ENCODE peak calls at places on chromosomes 5 and 9, in four cellular contexts. F is choroid plexus epithelial cell, O is iPS DF 6.9, D is HEK293T. P is an unnamed sample.

GRCh38 chr5:74394543-74394923 is 246.0 kb downstream of the ENC1 start:
- DNase-seq in F (no peak), O (no peak), D (no peak), P (peak)

GRCh38 chr5:56717253-56717987 is 97.9 kb upstream of the MAP3K1 start:
- DNase-seq in F (no peak), O (no peak), D (no peak), P (no peak)

GRCh38 chr5:55994502-55994997 is at the start of gene IL6ST:
- DNase-seq in F (peak), O (no peak), D (peak), P (no peak)

GRCh38 chr5:39648539-39649200 is 223.9 kb upstream of the DAB2 start:
- DNase-seq in F (peak), O (no peak), D (no peak), P (no peak)

GRCh38 chr5:91072891-91073290 is 310.2 kb downstream of the ARRDC3 start:
- DNase-seq in F (peak), O (no peak), D (no peak), P (no peak)

GRCh38 chr5:98099448-98100105 is 673.9 kb upstream of the RGMB start:
- DNase-seq in F (peak), O (no peak), D (no peak), P (no peak)

GRCh38 chr5:17105744-17106450 is 111.5 kb upstream of the BASP1 start:
- DNase-seq in F (peak), O (no peak), D (no peak), P (no peak)

GRCh38 chr9:124377985-124378384 is 37.3 kb downstream of the PSMB7 start:
- DNase-seq in F (no peak), O (no peak), D (no peak), P (no peak)

GRCh38 chr9:78973906-78974305 is 597.9 kb upstream of the TLE4 start:
- DNase-seq in F (peak), O (no peak), D (no peak), P (no peak)

GRCh38 chr9:98881836-98882568 is 61.7 kb upstream of the COL15A1 start:
- DNase-seq in F (no peak), O (no peak), D (no peak), P (no peak)

GRCh38 chr9:96649620-96650323 is 5.3 kb downstream of the PRXL2C start:
- DNase-seq in F (no peak), O (no peak), D (no peak), P (no peak)

GRCh38 chr9:16121168-16121567 is 568.3 kb downstream of the CCDC171 start:
- DNase-seq in F (no peak), O (no peak), D (no peak), P (no peak)

GRCh38 chr5:150409638-150410523 is 2.8 kb downstream of the CD74 start:
- DNase-seq in F (peak), O (peak), D (peak), P (peak)

GRCh38 chr5:10789726-10790125 is 28.7 kb upstream of the DAP start:
- DNase-seq in F (no peak), O (no peak), D (no peak), P (no peak)

GRCh38 chr5:179870403-179870903 is 11.8 kb upstream of the MRNIP start:
- DNase-seq in F (peak), O (peak), D (peak), P (peak)

GRCh38 chr9:134623408-134624066 is 18.1 kb upstream of the COL5A1 start:
- DNase-seq in F (no peak), O (no peak), D (no peak), P (no peak)

GRCh38 chr5:68630354-68630753 is 414.8 kb downstream of the PIK3R1 start:
- DNase-seq in F (no peak), O (no peak), D (no peak), P (no peak)

GRCh38 chr5:64213568-64213967 is 47.9 kb downstream of the RNF180 start:
- DNase-seq in F (no peak), O (no peak), D (no peak), P (no peak)

GRCh38 chr9:98038958-98039357 is 17.6 kb upstream of the NANS start:
- DNase-seq in F (no peak), O (no peak), D (no peak), P (no peak)

GRCh38 chr9:93674580-93675335 is 98.4 kb downstream of the PHF2 start:
- DNase-seq in F (no peak), O (no peak), D (no peak), P (no peak)

GRCh38 chr5:155700333-155700732 is 626.6 kb upstream of the SGCD start:
- DNase-seq in F (no peak), O (peak), D (no peak), P (no peak)

GRCh38 chr5:151742870-151743294 is 15.5 kb downstream of the ATOX1 start:
- DNase-seq in F (peak), O (no peak), D (peak), P (peak)

GRCh38 chr5:137114529-137114928 is 384.6 kb downstream of the SPOCK1 start:
- DNase-seq in F (peak), O (no peak), D (no peak), P (no peak)

GRCh38 chr9:117258201-117258866 is 156.5 kb downstream of the ASTN2 start:
- DNase-seq in F (no peak), O (no peak), D (no peak), P (no peak)

GRCh38 chr5:132263548-132264261 is 6.2 kb downstream of the PDLIM4 start:
- DNase-seq in F (peak), O (no peak), D (no peak), P (no peak)

GRCh38 chr5:159132429-159133040 is 32.8 kb upstream of the EBF1 start:
- DNase-seq in F (peak), O (no peak), D (no peak), P (no peak)

P was measured in HuH-7.